ENCODE peak calls at places on chromosome X, in five cellular contexts. One of them, this sample, is unnamed.

GRCh38 chrX:29470029-29470428 is 745.3 kb upstream of the MAGEB2 start:
- DNase-seq in tibial artery: no peak
- DNase-seq in GM23248: peak; percentile 59
- DNase-seq in RWPE2: no peak
- DNase-seq in effector memory CD4-positive, alpha-beta T cell: no peak
- DNase-seq in this sample: no peak

GRCh38 chrX:143472334-143472938 is 44.8 kb downstream of the SPANXN3 start:
- DNase-seq in tibial artery: no peak
- DNase-seq in GM23248: no peak
- DNase-seq in RWPE2: no peak
- DNase-seq in effector memory CD4-positive, alpha-beta T cell: no peak
- DNase-seq in this sample: no peak

GRCh38 chrX:15686818-15687685 is 22.4 kb upstream of the CLTRN start:
- DNase-seq in tibial artery: peak; percentile 40
- DNase-seq in GM23248: peak; percentile 63
- DNase-seq in RWPE2: no peak
- DNase-seq in effector memory CD4-positive, alpha-beta T cell: peak; percentile 45
- DNase-seq in this sample: peak; percentile 70

GRCh38 chrX:78838709-78839108 is 91.2 kb downstream of the LPAR4 start:
- DNase-seq in tibial artery: no peak
- DNase-seq in GM23248: no peak
- DNase-seq in RWPE2: no peak
- DNase-seq in effector memory CD4-positive, alpha-beta T cell: no peak
- DNase-seq in this sample: no peak

GRCh38 chrX:104789784-104790183 is 223.8 kb downstream of the IL1RAPL2 start:
- DNase-seq in tibial artery: no peak
- DNase-seq in GM23248: no peak
- DNase-seq in RWPE2: no peak
- DNase-seq in effector memory CD4-positive, alpha-beta T cell: no peak
- DNase-seq in this sample: no peak

GRCh38 chrX:19785647-19786046 is 101.8 kb downstream of the SH3KBP1 start:
- DNase-seq in tibial artery: no peak
- DNase-seq in GM23248: no peak
- DNase-seq in RWPE2: no peak
- DNase-seq in effector memory CD4-positive, alpha-beta T cell: no peak
- DNase-seq in this sample: no peak

GRCh38 chrX:11541510-11541909 is 124.2 kb downstream of the ARHGAP6 start:
- DNase-seq in tibial artery: no peak
- DNase-seq in GM23248: no peak
- DNase-seq in RWPE2: no peak
- DNase-seq in effector memory CD4-positive, alpha-beta T cell: no peak
- DNase-seq in this sample: no peak

GRCh38 chrX:12975670-12975965 is 708 bp downstream of the TMSB4X start:
- DNase-seq in tibial artery: no peak
- DNase-seq in GM23248: no peak
- DNase-seq in RWPE2: no peak
- DNase-seq in effector memory CD4-positive, alpha-beta T cell: no peak
- DNase-seq in this sample: no peak

GRCh38 chrX:103941201-103941975 is 21.0 kb upstream of the TMSB15B start:
- DNase-seq in tibial artery: no peak
- DNase-seq in GM23248: peak; percentile 51
- DNase-seq in RWPE2: no peak
- DNase-seq in effector memory CD4-positive, alpha-beta T cell: no peak
- DNase-seq in this sample: no peak

GRCh38 chrX:323721-324628 is 5.4 kb upstream of the GTPBP6 start:
- DNase-seq in tibial artery: peak; percentile 12
- DNase-seq in GM23248: peak; percentile 61
- DNase-seq in RWPE2: peak; percentile 99
- DNase-seq in effector memory CD4-positive, alpha-beta T cell: peak; percentile 28
- DNase-seq in this sample: peak; percentile 52

GRCh38 chrX:125205918-125206665 is 113.6 kb upstream of the TEX13C start:
- DNase-seq in tibial artery: no peak
- DNase-seq in GM23248: peak; percentile 4
- DNase-seq in RWPE2: no peak
- DNase-seq in effector memory CD4-positive, alpha-beta T cell: no peak
- DNase-seq in this sample: peak; percentile 15

GRCh38 chrX:121106484-121107235 is 59.2 kb downstream of the GLUD2 start:
- DNase-seq in tibial artery: no peak
- DNase-seq in GM23248: no peak
- DNase-seq in RWPE2: no peak
- DNase-seq in effector memory CD4-positive, alpha-beta T cell: no peak
- DNase-seq in this sample: no peak

GRCh38 chrX:144219035-144219434 is 335.2 kb downstream of the UBE2NL start:
- DNase-seq in tibial artery: no peak
- DNase-seq in GM23248: peak; percentile 27
- DNase-seq in RWPE2: no peak
- DNase-seq in effector memory CD4-positive, alpha-beta T cell: no peak
- DNase-seq in this sample: no peak

GRCh38 chrX:110136136-110136535 is 133.2 kb downstream of the TMEM164 start:
- DNase-seq in tibial artery: no peak
- DNase-seq in GM23248: no peak
- DNase-seq in RWPE2: no peak
- DNase-seq in effector memory CD4-positive, alpha-beta T cell: no peak
- DNase-seq in this sample: no peak

GRCh38 chrX:131746491-131746968 is 202.7 kb downstream of the OR13H1 start:
- DNase-seq in tibial artery: no peak
- DNase-seq in GM23248: no peak
- DNase-seq in RWPE2: no peak
- DNase-seq in effector memory CD4-positive, alpha-beta T cell: no peak
- DNase-seq in this sample: peak; percentile 17

GRCh38 chrX:155148724-155149537 is 67.3 kb upstream of the VBP1 start:
- DNase-seq in tibial artery: no peak
- DNase-seq in GM23248: peak; percentile 25
- DNase-seq in RWPE2: no peak
- DNase-seq in effector memory CD4-positive, alpha-beta T cell: no peak
- DNase-seq in this sample: peak; percentile 60

GRCh38 chrX:12681047-12681446 is 110.2 kb upstream of the PRPS2 start:
- DNase-seq in tibial artery: no peak
- DNase-seq in GM23248: no peak
- DNase-seq in RWPE2: no peak
- DNase-seq in effector memory CD4-positive, alpha-beta T cell: no peak
- DNase-seq in this sample: no peak

GRCh38 chrX:110310000-110310790 is 7.7 kb downstream of the AMMECR1 start:
- DNase-seq in tibial artery: no peak
- DNase-seq in GM23248: peak; percentile 21
- DNase-seq in RWPE2: no peak
- DNase-seq in effector memory CD4-positive, alpha-beta T cell: no peak
- DNase-seq in this sample: no peak

GRCh38 chrX:6810796-6811195 is 275.9 kb upstream of the VCX3A start:
- DNase-seq in tibial artery: no peak
- DNase-seq in GM23248: peak; percentile 4
- DNase-seq in RWPE2: no peak
- DNase-seq in effector memory CD4-positive, alpha-beta T cell: no peak
- DNase-seq in this sample: no peak

GRCh38 chrX:115233497-115234219 is at the start of gene LRCH2:
- DNase-seq in tibial artery: peak; percentile 22
- DNase-seq in GM23248: peak; percentile 52
- DNase-seq in RWPE2: no peak
- DNase-seq in effector memory CD4-positive, alpha-beta T cell: no peak
- DNase-seq in this sample: peak; percentile 43

GRCh38 chrX:105460366-105460765 is 239.9 kb upstream of the TEX13A start:
- DNase-seq in tibial artery: no peak
- DNase-seq in GM23248: no peak
- DNase-seq in RWPE2: no peak
- DNase-seq in effector memory CD4-positive, alpha-beta T cell: no peak
- DNase-seq in this sample: no peak

GRCh38 chrX:70289168-70289792 is 447 bp downstream of the PDZD11 start:
- DNase-seq in tibial artery: no peak
- DNase-seq in GM23248: peak; percentile 64
- DNase-seq in RWPE2: no peak
- DNase-seq in effector memory CD4-positive, alpha-beta T cell: no peak
- DNase-seq in this sample: no peak

GRCh38 chrX:136909119-136909705 is 28.7 kb upstream of the RBMX start:
- DNase-seq in tibial artery: peak; percentile 83
- DNase-seq in GM23248: peak; percentile 85
- DNase-seq in RWPE2: peak; percentile 63
- DNase-seq in effector memory CD4-positive, alpha-beta T cell: peak; percentile 70
- DNase-seq in this sample: peak; percentile 78

GRCh38 chrX:2589186-2590020 is 88.6 kb upstream of the DHRSX start:
- DNase-seq in tibial artery: no peak
- DNase-seq in GM23248: peak; percentile 61
- DNase-seq in RWPE2: peak; percentile 85
- DNase-seq in effector memory CD4-positive, alpha-beta T cell: no peak
- DNase-seq in this sample: no peak

GRCh38 chrX:103361798-103362197 is 5.5 kb downstream of the TCEAL9 start:
- DNase-seq in tibial artery: no peak
- DNase-seq in GM23248: peak; percentile 15
- DNase-seq in RWPE2: no peak
- DNase-seq in effector memory CD4-positive, alpha-beta T cell: no peak
- DNase-seq in this sample: no peak

GRCh38 chrX:109830704-109831206 is 97.7 kb upstream of the ACSL4 start:
- DNase-seq in tibial artery: no peak
- DNase-seq in GM23248: peak; percentile 53
- DNase-seq in RWPE2: no peak
- DNase-seq in effector memory CD4-positive, alpha-beta T cell: no peak
- DNase-seq in this sample: no peak

GRCh38 chrX:70769659-70770232 is 138.8 kb downstream of the TEX11 start:
- DNase-seq in tibial artery: no peak
- DNase-seq in GM23248: peak; percentile 15
- DNase-seq in RWPE2: no peak
- DNase-seq in effector memory CD4-positive, alpha-beta T cell: no peak
- DNase-seq in this sample: no peak

GRCh38 chrX:34866636-34867035 is 76.0 kb upstream of the FAM47B start:
- DNase-seq in tibial artery: no peak
- DNase-seq in GM23248: peak; percentile 19
- DNase-seq in RWPE2: no peak
- DNase-seq in effector memory CD4-positive, alpha-beta T cell: no peak
- DNase-seq in this sample: no peak

GRCh38 chrX:130669233-130669632 is 233.8 kb downstream of the ENOX2 start:
- DNase-seq in tibial artery: no peak
- DNase-seq in GM23248: peak; percentile 53
- DNase-seq in RWPE2: no peak
- DNase-seq in effector memory CD4-positive, alpha-beta T cell: no peak
- DNase-seq in this sample: no peak

DNA sequence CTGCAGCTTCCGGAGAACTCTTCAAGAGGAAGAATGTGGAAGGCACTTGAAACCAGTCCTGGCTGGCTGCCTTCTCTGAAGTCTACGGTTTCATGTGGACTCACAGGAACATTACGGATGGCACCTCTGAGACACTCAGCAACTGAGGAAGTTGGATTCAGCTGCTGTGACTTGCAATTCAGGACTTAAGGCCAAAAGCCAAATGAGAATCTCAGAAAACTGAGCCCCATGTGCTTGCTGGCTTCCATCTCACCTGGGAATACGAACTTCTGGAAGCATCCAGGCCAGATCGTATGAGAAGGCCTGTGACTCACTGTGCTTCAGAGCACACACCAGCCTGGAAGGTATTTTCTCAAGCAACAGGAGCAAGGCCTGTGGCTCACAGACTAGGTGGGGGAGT is 107.8 kb upstream of the GPC4 start:
- DNase-seq in tibial artery: peak; percentile 22
- DNase-seq in GM23248: peak; percentile 21
- DNase-seq in RWPE2: no peak
- DNase-seq in effector memory CD4-positive, alpha-beta T cell: no peak
- DNase-seq in this sample: no peak
- H3K27ac ChIP-seq in tibial artery: no peak overlapping the region
- H3K27ac ChIP-seq in GM23248: no peak overlapping the region
- H3K27ac ChIP-seq in RWPE2: no peak overlapping the region
- H3K27ac ChIP-seq in effector memory CD4-positive, alpha-beta T cell: no peak overlapping the region
- H3K27ac ChIP-seq in this sample: no peak overlapping the region

GRCh38 chrX:86051741-86052140 is 4.4 kb upstream of the CHM start:
- DNase-seq in tibial artery: no peak
- DNase-seq in GM23248: no peak
- DNase-seq in RWPE2: no peak
- DNase-seq in effector memory CD4-positive, alpha-beta T cell: no peak
- DNase-seq in this sample: no peak
- H3K27me3 ChIP-seq in tibial artery: no peaks in the 10 kb centered on the region
- H3K27me3 ChIP-seq in GM23248: no peaks in the 10 kb centered on the region
- H3K27me3 ChIP-seq in RWPE2: no peaks in the 10 kb centered on the region
- H3K27me3 ChIP-seq in effector memory CD4-positive, alpha-beta T cell: no peaks in the 10 kb centered on the region
- H3K27me3 ChIP-seq in this sample: no peaks in the 10 kb centered on the region

DNA sequence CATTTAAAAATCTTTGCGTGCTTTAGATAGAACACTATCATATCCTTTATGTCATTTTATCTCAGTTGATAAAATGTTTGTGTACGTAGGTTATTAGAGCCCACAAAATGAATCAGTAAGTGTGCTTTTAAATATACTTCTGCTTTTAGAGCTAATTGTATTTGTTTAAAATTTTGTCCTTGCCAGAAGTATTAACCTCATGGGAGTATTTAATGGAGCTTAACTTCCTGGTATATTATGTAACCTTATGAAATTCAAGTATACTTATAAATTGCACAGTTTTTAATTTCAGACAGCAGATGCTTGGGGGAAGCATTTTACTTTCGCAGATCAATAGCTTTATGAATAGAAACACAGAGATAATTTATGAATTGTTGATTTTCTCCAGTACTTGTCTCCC is 90.2 kb downstream of the DIPK2B start:
- DNase-seq in tibial artery: no peak
- DNase-seq in GM23248: no peak
- DNase-seq in RWPE2: no peak
- DNase-seq in effector memory CD4-positive, alpha-beta T cell: no peak
- DNase-seq in this sample: no peak
- H3K4me3 ChIP-seq in tibial artery: no peak overlapping the region
- H3K4me3 ChIP-seq in GM23248: no peak overlapping the region
- H3K4me3 ChIP-seq in RWPE2: no peak overlapping the region
- H3K4me3 ChIP-seq in effector memory CD4-positive, alpha-beta T cell: no peak overlapping the region
- H3K4me3 ChIP-seq in this sample: no peak overlapping the region

DNA sequence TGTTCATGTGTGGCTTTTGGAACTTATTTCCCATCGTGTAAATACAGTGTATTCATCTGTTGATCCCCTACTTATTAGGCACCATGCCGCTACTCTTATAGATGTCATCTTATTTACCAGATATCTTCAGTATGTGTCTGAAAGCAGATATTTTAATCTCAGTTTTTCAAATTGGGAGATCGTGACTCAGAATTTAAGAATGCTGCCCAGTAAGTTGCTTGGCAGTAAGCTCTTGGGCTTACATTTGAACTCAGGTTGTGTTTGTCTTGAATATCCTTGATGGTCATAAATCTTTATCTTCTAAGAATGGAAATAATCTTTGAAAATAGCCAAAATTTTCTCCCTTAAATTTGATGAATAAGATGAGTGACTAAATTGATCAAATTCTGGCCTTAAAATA is 45.9 kb upstream of the RPA4 start:
- DNase-seq in tibial artery: no peak
- DNase-seq in GM23248: peak; percentile 7
- DNase-seq in RWPE2: no peak
- DNase-seq in effector memory CD4-positive, alpha-beta T cell: no peak
- DNase-seq in this sample: no peak
- H3K27ac ChIP-seq in tibial artery: no peak overlapping the region
- H3K27ac ChIP-seq in GM23248: no peak overlapping the region
- H3K27ac ChIP-seq in RWPE2: no peak overlapping the region
- H3K27ac ChIP-seq in effector memory CD4-positive, alpha-beta T cell: no peak overlapping the region
- H3K27ac ChIP-seq in this sample: no peak overlapping the region

This sample was measured in testis.